ENCODE peak calls at places on chromosome 4, in eight cellular contexts. F, V, X, R, G, E, K and Z are unnamed samples. For H3K4me1, the result is how much of the 10 kb centered on the place peaks cover.

GRCh38 chr4:188282620-188283232 is 143.5 kb downstream of the TRIML1 start:
- DNase-seq in E (no peak), V (peak), F (no peak), G (no peak), K (no peak), R (no peak), X (no peak), Z (no peak)

GRCh38 chr4:99945718-99946345 is 586 bp downstream of the DNAJB14 start:
- DNase-seq in V (no peak), X (peak), K (peak), F (no peak), E (peak), G (peak), R (no peak), Z (no peak)

GRCh38 chr4:15410750-15411149 is 17.1 kb upstream of the C1QTNF7 start:
- DNase-seq in K (no peak), X (peak), V (no peak), G (no peak), E (peak), R (no peak), F (no peak), Z (no peak)

GRCh38 chr4:4269856-4270255 is 20.1 kb downstream of the LYAR start:
- DNase-seq in V (no peak), X (peak), K (no peak), E (no peak), F (no peak), G (no peak), R (no peak), Z (no peak)

GRCh38 chr4:140097572-140097971 is 56.4 kb downstream of the MAML3 start:
- DNase-seq in R (no peak), F (no peak), E (no peak), X (no peak), K (no peak), G (no peak), V (no peak), Z (no peak)

GRCh38 chr4:154807042-154807630 is 26.1 kb downstream of the RBM46 start:
- DNase-seq in X (peak), V (no peak), K (no peak), E (peak), G (peak), F (no peak), R (peak), Z (no peak)

GRCh38 chr4:83516042-83516772 is 19.7 kb upstream of the GPAT3 start:
- DNase-seq in G (peak), F (no peak), R (no peak), X (peak), E (no peak), V (no peak), K (no peak), Z (no peak)

GRCh38 chr4:138686078-138686477 is 329.5 kb upstream of the NOCT start:
- DNase-seq in V (no peak), X (no peak), R (no peak), E (peak), F (no peak), G (no peak), K (peak), Z (no peak)

GRCh38 chr4:168059251-168059650 is 33.1 kb upstream of the ANXA10 start:
- DNase-seq in V (no peak), R (no peak), G (peak), E (no peak), X (peak), K (no peak), F (no peak), Z (no peak)

GRCh38 chr4:5980436-5981155 is 37.6 kb downstream of the C4orf50 start:
- DNase-seq in R (peak), X (no peak), V (no peak), K (no peak), E (peak), G (no peak), F (no peak), Z (no peak)

GRCh38 chr4:41967392-41967791 is 14.2 kb upstream of the DCAF4L1 start:
- DNase-seq in R (no peak), K (no peak), F (no peak), V (no peak), E (no peak), X (no peak), G (no peak), Z (no peak)

GRCh38 chr4:41957634-41958033 is 22.4 kb downstream of the TMEM33 start:
- DNase-seq in V (no peak), E (peak), K (no peak), G (peak), F (peak), X (peak), R (peak), Z (no peak)

GRCh38 chr4:41964401-41964800 is 17.2 kb upstream of the DCAF4L1 start:
- DNase-seq in R (no peak), G (no peak), F (no peak), E (no peak), X (no peak), K (no peak), V (no peak), Z (no peak)

DNA sequence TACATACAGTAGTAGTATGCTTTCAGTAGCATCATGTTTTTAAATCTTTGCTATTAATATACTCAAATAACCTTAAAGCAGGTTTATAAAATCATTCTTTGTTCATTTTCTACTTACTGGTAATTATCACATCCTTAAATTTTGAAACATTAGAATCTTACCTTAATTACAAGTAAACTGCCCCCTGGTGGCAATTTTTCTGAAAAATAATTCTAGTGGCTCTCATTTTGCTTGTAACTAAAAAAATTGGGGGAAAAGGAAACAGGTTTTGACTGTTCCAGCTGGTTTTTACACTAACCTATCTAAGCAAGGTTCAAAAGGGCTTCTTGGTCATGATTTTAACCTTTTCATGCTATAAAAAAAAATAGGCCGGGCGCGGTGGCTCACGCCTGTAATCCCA is 18.5 kb upstream of the DCAF4L1 start:
- DNase-seq in V (no peak), K (no peak), R (peak), X (peak), G (peak), F (no peak), E (peak), Z (no peak)
- TF ChIP-seq CTCF in V (no peak), K (peak), R (peak), X (peak), G (peak), F (no peak), E (peak), Z (peak)

GRCh38 chr4:41620594-41621256 is 82.8 kb downstream of the LIMCH1 start:
- DNase-seq in R (no peak), K (no peak), F (no peak), X (no peak), E (peak), G (no peak), V (no peak), Z (no peak)

GRCh38 chr4:41619161-41619560 is 81.2 kb downstream of the LIMCH1 start:
- DNase-seq in X (no peak), F (no peak), K (no peak), E (no peak), R (no peak), G (no peak), V (no peak), Z (no peak)

GRCh38 chr4:41624765-41625164 is 86.8 kb downstream of the LIMCH1 start:
- DNase-seq in G (no peak), X (no peak), F (no peak), K (no peak), E (no peak), R (no peak), V (no peak), Z (no peak)

GRCh38 chr4:41625531-41625930 is 87.6 kb downstream of the LIMCH1 start:
- DNase-seq in V (no peak), R (no peak), F (no peak), K (no peak), X (no peak), G (no peak), E (no peak), Z (no peak)

DNA sequence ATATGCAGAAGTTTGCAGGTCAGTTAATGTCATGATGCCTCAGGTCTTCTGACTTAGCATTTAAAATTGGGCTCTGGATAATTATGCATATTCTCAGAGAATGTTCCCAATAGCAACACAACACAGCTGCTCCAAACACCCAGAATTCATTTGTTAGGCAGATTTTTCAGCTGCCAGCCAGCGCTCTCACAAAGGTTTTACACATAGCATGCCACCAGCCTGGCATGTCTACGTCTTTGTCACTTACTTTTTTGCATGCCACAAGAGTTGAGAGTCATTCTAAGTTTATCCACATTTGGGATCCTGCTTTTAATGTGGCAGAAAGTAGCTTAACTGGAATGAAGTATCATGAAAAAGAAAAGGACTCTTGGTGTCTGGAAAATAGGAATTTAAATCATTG is 84.9 kb downstream of the LIMCH1 start:
- DNase-seq in F (no peak), X (no peak), K (no peak), V (no peak), E (no peak), G (no peak), R (no peak), Z (no peak)
- H3K4me1 ChIP-seq in F (under half), X (under half), K (under half), V (under half), E (under half), G (under half), R (under half), Z (under half)

GRCh38 chr4:8156617-8157016 is 2.0 kb downstream of the ABLIM2 start:
- DNase-seq in X (no peak), R (no peak), E (no peak), F (no peak), G (no peak), K (no peak), V (no peak), Z (no peak)

GRCh38 chr4:8157496-8157895 is 1.1 kb downstream of the ABLIM2 start:
- DNase-seq in K (peak), E (no peak), R (no peak), X (peak), F (no peak), G (no peak), V (peak), Z (peak)

GRCh38 chr4:8157944-8158709 is 486 bp downstream of the ABLIM2 start:
- DNase-seq in X (no peak), V (no peak), G (no peak), R (no peak), E (no peak), F (no peak), K (no peak), Z (no peak)

GRCh38 chr4:8155048-8155447 is 3.6 kb downstream of the ABLIM2 start:
- DNase-seq in X (no peak), F (no peak), G (peak), K (no peak), R (no peak), E (no peak), V (no peak), Z (no peak)

GRCh38 chr4:8155660-8156421 is 2.8 kb downstream of the ABLIM2 start:
- DNase-seq in V (no peak), E (no peak), G (no peak), R (no peak), X (no peak), K (no peak), F (no peak), Z (no peak)
- TF ChIP-seq CTCF in V (no peak), E (no peak), G (no peak), R (no peak), X (no peak), K (no peak), F (no peak), Z (no peak)

DNA sequence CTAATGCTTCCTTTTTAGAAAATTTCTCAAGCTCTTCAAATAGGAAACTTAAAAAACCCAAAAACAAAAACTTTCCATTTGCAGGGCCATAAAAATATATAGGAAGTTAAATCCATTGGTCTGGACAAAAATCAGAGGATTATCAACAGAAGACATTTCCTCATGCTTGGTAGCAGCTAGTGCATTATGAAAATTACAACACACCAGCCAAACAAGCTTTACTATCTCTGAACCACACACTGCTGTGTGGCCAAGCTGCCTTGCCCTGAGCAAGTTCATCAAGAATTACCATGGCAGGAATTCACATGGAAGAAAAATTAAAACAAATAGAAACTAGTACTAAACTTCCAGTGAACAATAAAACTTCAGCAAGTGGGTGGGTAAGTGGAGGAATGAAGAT is 3.6 kb downstream of the USP46 start:
- DNase-seq in R (no peak), K (no peak), G (no peak), E (no peak), V (no peak), X (peak), F (no peak), Z (no peak)
- H3K4me1 ChIP-seq in R (under half), K (under half), G (under half), E (under half), V (under half), X (under half), F (under half), Z (under half)

GRCh38 chr4:2465032-2465431 is 3.9 kb upstream of the RNF4 start:
- DNase-seq in V (no peak), E (no peak), G (no peak), R (no peak), K (no peak), F (no peak), X (no peak), Z (no peak)

GRCh38 chr4:2459589-2460349 is 9.1 kb upstream of the RNF4 start:
- DNase-seq in F (no peak), V (no peak), E (no peak), R (no peak), K (no peak), G (no peak), X (no peak), Z (no peak)

GRCh38 chr4:2461246-2461960 is 7.5 kb upstream of the RNF4 start:
- DNase-seq in R (no peak), E (no peak), K (no peak), X (no peak), G (no peak), V (no peak), F (no peak), Z (no peak)

GRCh38 chr4:2462992-2463762 is 5.7 kb upstream of the RNF4 start:
- DNase-seq in K (no peak), F (no peak), E (no peak), X (peak), V (no peak), R (no peak), G (no peak), Z (no peak)

DNA sequence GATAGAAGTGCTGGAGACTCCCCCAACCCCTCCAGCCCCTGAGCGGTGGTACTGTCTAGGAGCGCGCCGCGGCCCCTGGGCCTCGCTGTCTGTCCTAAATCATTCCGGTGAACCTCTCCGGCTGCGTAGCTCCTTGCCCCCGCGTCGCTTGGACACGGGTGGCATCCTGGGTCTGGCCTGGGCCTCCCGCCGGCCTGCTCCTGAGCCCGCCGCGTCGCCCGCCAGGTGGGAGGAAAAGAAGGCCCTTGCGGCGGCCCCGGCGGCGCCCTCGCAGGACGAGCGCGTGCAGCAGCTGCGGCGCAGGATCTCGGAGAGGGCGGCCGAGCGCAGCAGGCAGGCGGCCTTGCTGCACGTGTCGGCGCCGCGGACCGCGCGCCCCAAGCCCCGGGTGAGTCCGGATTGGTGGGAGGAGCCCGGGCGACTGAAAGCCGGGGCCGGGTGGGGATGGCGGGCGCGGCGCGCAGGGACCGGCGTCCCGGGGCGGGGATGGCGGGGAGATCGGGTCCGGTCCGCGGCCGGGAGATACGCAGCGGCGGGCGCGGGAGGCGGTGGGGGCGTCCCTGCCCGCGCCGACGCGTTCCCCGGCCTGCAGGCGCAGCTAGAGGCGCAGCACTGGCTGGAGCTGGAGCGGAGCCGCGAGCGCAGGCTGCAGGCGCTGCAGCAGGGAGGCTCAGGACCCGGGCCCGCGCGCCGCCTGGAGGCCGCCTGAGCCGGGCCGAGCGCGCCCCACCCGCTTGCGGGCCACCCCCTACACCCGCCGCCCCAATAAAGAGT is 6.5 kb upstream of the RNF4 start:
- DNase-seq in K (peak), V (peak), R (peak), G (peak), F (peak), E (peak), X (peak), Z (peak)
- TF ChIP-seq CTCF in K (peak), V (no peak), R (no peak), G (peak), F (peak), E (peak), X (peak), Z (peak)